ENCODE peak calls at places on chromosomes 3 and 15, in ten cellular contexts. L, Q, Z, C, S, K, Y, I, V and F are unnamed samples.

GRCh38 chr15:91706366-91707032 is 147.0 kb upstream of the SLCO3A1 start:
- DNase-seq in I (peak), V (no peak), K (peak), L (peak), Q (peak), S (peak), Z (peak), Y (peak), C (peak), F (peak)

GRCh38 chr3:3577823-3578222 is 221.4 kb upstream of the LRRN1 start:
- DNase-seq in K (no peak), L (no peak), V (no peak), Z (no peak), I (no peak), C (no peak), Q (no peak), S (no peak), Y (no peak), F (no peak)

GRCh38 chr3:186214670-186215069 is 105.8 kb upstream of the ETV5 start:
- DNase-seq in K (no peak), L (no peak), C (no peak), I (no peak), Q (peak), Y (no peak), V (no peak), S (peak), Z (no peak), F (no peak)

GRCh38 chr3:15063238-15063637 is 1.9 kb downstream of the MRPS25 start:
- DNase-seq in V (no peak), S (no peak), Z (no peak), Q (no peak), C (no peak), L (no peak), Y (no peak), I (no peak), K (no peak), F (no peak)

GRCh38 chr15:79978694-79979519 is 7.9 kb upstream of the BCL2A1 start:
- DNase-seq in Q (peak), V (no peak), I (no peak), L (no peak), S (no peak), Z (no peak), C (no peak), K (no peak), Y (no peak), F (peak)

GRCh38 chr3:112514527-112515128 is 15.4 kb upstream of the BTLA start:
- DNase-seq in Z (no peak), Q (peak), S (no peak), L (no peak), C (no peak), K (no peak), V (no peak), I (no peak), Y (no peak), F (no peak)

GRCh38 chr3:196990654-196991053 is 22.0 kb upstream of the PIGZ start:
- DNase-seq in Q (no peak), C (no peak), I (no peak), L (no peak), Z (no peak), S (no peak), K (no peak), Y (no peak), V (no peak), F (peak)

GRCh38 chr3:174862101-174862500 is 3.0 kb downstream of the NAALADL2 start:
- DNase-seq in L (no peak), C (peak), Z (no peak), I (peak), K (peak), V (no peak), S (peak), Q (peak), Y (no peak), F (peak)